ENCODE peak calls at places on chromosomes 12 and 14, in eight cellular contexts. C is effector CD4-positive, alpha-beta T cell; I is mammary epithelial cell; T is anterior cingulate cortex; N is bronchial epithelial cell; W is pons; M is posterior cingulate gyrus; R is endodermal cell. K is an unnamed sample.

GRCh38 chr14:103315368-103315911 is 18.6 kb upstream of the EIF5 start:
- DNase-seq in C (no peak), M (no peak), I (peak; percentile 28), T (no peak), N (peak; percentile 88), W (no peak), R (no peak), K (no peak)

GRCh38 chr14:28966416-28967233 is 200.0 kb downstream of the FOXG1 start:
- DNase-seq in T (no peak), M (no peak), I (no peak), R (no peak), C (no peak), N (no peak), W (no peak), K (no peak)

GRCh38 chr12:94534761-94535613 is 75.3 kb upstream of the CEP83 start:
- DNase-seq in N (no peak), R (no peak), I (no peak), M (no peak), W (no peak), C (no peak), T (no peak), K (no peak)

GRCh38 chr12:111444706-111445310 is 39.1 kb downstream of the SH2B3 start:
- DNase-seq in W (peak; percentile 78), T (peak; percentile 67), M (peak; percentile 33), I (no peak), C (peak; percentile 70), R (peak; percentile 74), N (no peak), K (peak; percentile 87)

GRCh38 chr12:111759991-111760390 is 6.7 kb upstream of the ALDH2 start:
- DNase-seq in N (no peak), T (no peak), I (no peak), R (no peak), C (no peak), M (no peak), W (no peak), K (no peak)

GRCh38 chr14:61343991-61344405 is 22.6 kb downstream of the PRKCH start:
- DNase-seq in M (no peak), N (no peak), C (no peak), I (no peak), T (no peak), W (no peak), R (no peak), K (no peak)

GRCh38 chr12:76032043-76032981 is 736 bp upstream of the PHLDA1 start:
- DNase-seq in C (peak; percentile 7), R (peak; percentile 89), I (peak; percentile 65), W (peak; percentile 51), N (peak; percentile 57), M (peak; percentile 22), T (no peak), K (peak; percentile 86)

GRCh38 chr12:102567031-102567985 is 86.9 kb upstream of the IGF1 start:
- DNase-seq in I (peak; percentile 1), M (no peak), C (no peak), N (peak; percentile 14), W (no peak), T (no peak), R (no peak), K (peak; percentile 98)

GRCh38 chr14:101556566-101557320 is 4.6 kb upstream of the DIO3 start:
- DNase-seq in R (no peak), I (no peak), W (no peak), N (no peak), T (no peak), M (no peak), C (no peak), K (no peak)

GRCh38 chr12:26614217-26614616 is 218.8 kb downstream of the ITPR2 start:
- DNase-seq in M (no peak), W (peak; percentile 72), R (peak; percentile 84), C (no peak), N (peak; percentile 13), I (no peak), T (peak; percentile 19), K (no peak)

K was measured in islet precursor cell.